ENCODE peak calls at places on chromosomes 7 and 10, in four cellular contexts. D is HCT116, E is HepG2, I is K562. Q is an unnamed sample.

GRCh38 chr10:33402748-33403147 is 68.3 kb upstream of the NRP1 start:
- DNase-seq in D (no peak), E (no peak), I (no peak), Q (no peak)

GRCh38 chr7:91020611-91021385 is 243.4 kb upstream of the FZD1 start:
- DNase-seq in D (no peak), E (no peak), I (no peak), Q (no peak)

GRCh38 chr7:20083781-20084180 is 133.4 kb downstream of the MACC1 start:
- DNase-seq in D (no peak), E (no peak), I (no peak), Q (peak; percentile 14)

GRCh38 chr7:101681170-101682007 is 52.3 kb upstream of the MYL10 start:
- DNase-seq in D (peak; percentile 26), E (no peak), I (no peak), Q (no peak)

GRCh38 chr7:91212592-91212991 is 51.6 kb upstream of the FZD1 start:
- DNase-seq in D (no peak), E (no peak), I (no peak), Q (no peak)

GRCh38 chr10:49619613-49620012 is 5.8 kb downstream of the CHAT start:
- DNase-seq in D (no peak), E (no peak), I (peak; percentile 31), Q (no peak)

GRCh38 chr10:96402417-96403305 is 43.9 kb upstream of the OPALIN start:
- DNase-seq in D (no peak), E (no peak), I (no peak), Q (peak; percentile 44)

GRCh38 chr7:107012691-107013090 is 31.8 kb upstream of the PRKAR2B start:
- DNase-seq in D (no peak), E (no peak), I (no peak), Q (no peak)

GRCh38 chr7:154841731-154842331 is 161.1 kb downstream of the PAXIP1 start:
- DNase-seq in D (no peak), E (no peak), I (no peak), Q (no peak)

GRCh38 chr10:80924063-80924952 is 386.6 kb downstream of the SH2D4B start:
- DNase-seq in D (peak; percentile 21), E (peak; percentile 33), I (peak; percentile 52), Q (peak; percentile 13)

GRCh38 chr10:110303681-110304080 is 1.0 kb downstream of the SMNDC1 start:
- DNase-seq in D (no peak), E (no peak), I (no peak), Q (no peak)
- TF ChIP-seq JUND in D (no peak), E (no peak), I (no peak), Q (no peak)

GRCh38 chr7:151086802-151087246 is 549 bp downstream of the AGAP3 start:
- DNase-seq in D (no peak), E (no peak), I (peak; percentile 50), Q (no peak)
- TF ChIP-seq JUND in D (no peak), E (no peak), I (no peak), Q (no peak)

GRCh38 chr7:70379210-70379609 is 752.7 kb upstream of the GALNT17 start:
- DNase-seq in D (no peak), E (no peak), I (no peak), Q (no peak)

GRCh38 chr7:70377957-70378356 is 754.0 kb upstream of the GALNT17 start:
- DNase-seq in D (no peak), E (no peak), I (no peak), Q (no peak)

GRCh38 chr7:70374772-70375533 is 757.0 kb upstream of the GALNT17 start:
- DNase-seq in D (no peak), E (no peak), I (no peak), Q (no peak)

GRCh38 chr7:70372768-70373241 is 759.1 kb upstream of the GALNT17 start:
- DNase-seq in D (no peak), E (no peak), I (no peak), Q (no peak)

DNA sequence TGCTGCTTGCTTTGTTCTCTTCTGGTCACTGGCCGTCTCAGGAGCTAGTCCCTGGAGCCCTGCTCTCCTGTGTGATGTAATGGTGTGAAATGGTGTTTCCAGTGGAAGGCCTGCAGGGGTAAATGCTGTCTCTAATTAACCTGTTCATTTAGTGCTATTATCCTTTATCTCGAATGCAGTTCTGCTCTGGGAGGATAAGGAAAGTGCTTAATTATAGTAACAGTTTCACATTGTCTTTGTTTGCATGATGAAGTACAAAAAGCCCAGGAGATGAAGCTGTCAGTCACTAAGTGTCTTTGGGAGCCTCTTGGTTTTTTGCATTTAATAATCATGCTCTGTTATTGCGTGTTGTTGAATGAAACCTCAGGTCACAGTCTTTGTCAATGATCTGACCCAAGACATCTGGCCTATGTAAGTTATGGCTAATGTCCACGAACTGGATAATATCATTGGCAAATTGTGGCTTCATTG is 755.3 kb upstream of the GALNT17 start:
- DNase-seq in D (no peak), E (no peak), I (no peak), Q (no peak)
- TF ChIP-seq JUND in D (no peak), E (no peak), I (no peak), Q (no peak)

DNA sequence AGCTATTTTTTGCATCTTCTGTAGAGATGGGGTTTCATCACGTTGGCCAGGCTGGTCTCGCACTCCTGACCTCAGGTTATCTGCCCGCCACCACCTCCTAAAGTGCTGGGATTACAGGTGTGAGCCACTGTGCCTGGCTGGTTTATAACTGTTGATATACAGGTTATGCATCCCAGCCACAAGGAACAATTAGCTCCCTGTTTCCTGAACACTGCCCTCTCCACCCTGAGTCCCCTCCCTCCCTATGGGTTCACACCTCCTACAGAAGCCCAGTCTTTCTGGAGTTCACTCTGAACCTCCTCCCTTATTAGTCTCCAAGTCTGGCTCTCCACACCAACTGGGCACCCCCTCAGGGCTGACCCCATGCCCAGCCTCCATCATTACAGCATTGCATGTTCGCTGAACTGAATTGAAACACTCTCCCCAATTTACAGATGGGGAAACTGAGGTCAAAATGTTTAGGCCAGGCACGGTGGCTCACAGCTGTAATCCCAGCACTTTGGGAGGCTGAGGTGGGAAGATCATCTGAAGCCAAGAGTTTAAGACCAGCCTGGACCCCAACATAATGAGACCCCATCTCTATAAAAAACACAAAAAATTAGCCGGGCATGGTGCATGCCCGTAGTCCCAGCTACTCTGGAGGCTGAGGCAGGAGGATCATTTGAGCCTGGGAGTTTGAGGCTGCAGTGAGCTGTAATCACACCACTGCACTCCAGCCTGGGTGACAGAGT is 1.7 kb upstream of the CLIP2 start:
- DNase-seq in D (no peak), E (no peak), I (no peak), Q (no peak)
- TF ChIP-seq JUND in D (no peak), E (no peak), I (no peak), Q (no peak)

DNA sequence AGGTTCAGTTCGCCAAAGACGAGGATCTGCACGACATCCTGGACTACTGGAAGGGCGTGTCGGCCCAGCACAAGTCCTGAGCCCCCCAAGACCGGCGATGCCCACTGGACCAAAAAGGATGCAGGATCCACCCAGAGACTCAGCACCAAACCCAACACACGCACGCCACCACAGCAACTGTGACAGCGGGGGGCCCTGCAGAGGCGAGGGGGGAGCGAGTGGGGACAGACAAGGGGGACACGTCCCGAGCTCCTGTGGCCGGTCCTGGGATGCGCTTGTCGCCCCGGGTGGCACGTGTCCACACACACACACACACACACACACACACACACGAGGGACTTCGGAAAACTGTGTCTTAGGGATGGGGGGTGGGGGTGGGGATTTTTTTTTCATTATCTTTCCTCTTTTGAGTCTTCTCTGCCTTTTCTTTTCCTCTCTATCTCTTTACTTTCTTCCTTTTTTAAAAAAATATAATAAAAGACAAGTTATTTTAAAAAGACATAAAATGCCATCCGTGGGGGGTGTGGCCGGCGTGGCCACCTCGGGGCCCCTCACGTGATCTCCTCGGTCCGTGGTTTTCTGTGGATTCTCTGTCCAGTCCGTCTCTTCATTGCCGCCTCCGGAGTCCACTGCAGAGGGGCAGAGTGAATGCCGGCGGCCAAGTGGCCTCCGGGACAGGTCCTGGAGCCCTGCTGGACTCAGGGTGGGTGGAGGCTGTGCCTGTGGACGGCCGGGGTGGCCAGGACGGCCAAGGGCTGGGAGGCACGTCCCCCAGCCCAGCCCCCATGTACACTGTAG is 77.1 kb downstream of the ELFN1 start:
- DNase-seq in D (no peak), E (no peak), I (no peak), Q (no peak)
- TF ChIP-seq JUND in D (no peak), E (no peak), I (no peak), Q (no peak)

GRCh38 chr10:73950569-73950968 is 39.6 kb downstream of the PLAU start:
- DNase-seq in D (no peak), E (no peak), I (no peak), Q (no peak)
- TF ChIP-seq JUND in D (no peak), E (no peak), I (no peak), Q (no peak)

GRCh38 chr7:138658889-138659288 is 42.3 kb downstream of the SVOPL start:
- DNase-seq in D (no peak), E (no peak), I (no peak), Q (no peak)
- TF ChIP-seq JUND in D (no peak), E (no peak), I (no peak), Q (no peak)

GRCh38 chr10:124279882-124280281 is 138.8 kb downstream of the OAT start:
- DNase-seq in D (no peak), E (no peak), I (no peak), Q (no peak)

GRCh38 chr10:124281666-124282065 is 137.1 kb downstream of the OAT start:
- DNase-seq in D (no peak), E (no peak), I (no peak), Q (no peak)

GRCh38 chr10:124280916-124281315 is 137.8 kb downstream of the OAT start:
- DNase-seq in D (no peak), E (no peak), I (no peak), Q (no peak)

GRCh38 chr10:124283215-124284046 is 135.3 kb downstream of the OAT start:
- DNase-seq in D (no peak), E (no peak), I (no peak), Q (no peak)

DNA sequence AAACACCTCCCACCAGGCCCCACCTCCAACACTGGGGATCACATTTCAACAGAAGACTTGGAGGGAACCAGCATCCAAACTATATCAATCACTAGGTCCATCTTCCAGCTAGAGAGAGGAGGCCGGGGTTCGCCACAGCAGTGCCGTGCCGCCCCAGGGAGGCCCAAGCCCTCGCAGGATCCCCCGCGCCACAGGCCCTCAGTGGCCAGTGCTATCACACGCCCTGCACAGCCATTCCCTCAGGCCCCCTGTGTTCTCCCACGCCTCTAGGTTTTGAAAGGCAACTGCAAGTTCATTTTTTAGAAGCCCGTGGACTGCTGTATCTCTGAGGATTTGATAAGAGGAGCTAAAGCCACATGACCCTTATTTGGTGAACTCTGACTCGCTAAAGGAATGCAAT is 136.4 kb downstream of the OAT start:
- DNase-seq in D (no peak), E (no peak), I (no peak), Q (no peak)
- TF ChIP-seq JUND in D (no peak), E (no peak), I (no peak), Q (no peak)

GRCh38 chr7:156896388-156897022 is 3.5 kb upstream of the LMBR1 start:
- DNase-seq in D (no peak), E (no peak), I (no peak), Q (no peak)

GRCh38 chr7:156898938-156899337 is 6.0 kb upstream of the LMBR1 start:
- DNase-seq in D (no peak), E (no peak), I (no peak), Q (no peak)

GRCh38 chr7:156895024-156895780 is 2.2 kb upstream of the LMBR1 start:
- DNase-seq in D (no peak), E (no peak), I (peak; percentile 52), Q (no peak)

GRCh38 chr7:156892821-156893706 is at the start of gene LMBR1:
- DNase-seq in D (peak; percentile 88), E (peak; percentile 83), I (peak; percentile 98), Q (peak; percentile 93)

GRCh38 chr7:156897673-156898072 is 4.7 kb upstream of the LMBR1 start:
- DNase-seq in D (no peak), E (no peak), I (no peak), Q (no peak)
- TF ChIP-seq JUND in D (no peak), E (no peak), I (no peak), Q (no peak)

GRCh38 chr10:86857097-86857825 is 100.2 kb downstream of the MMRN2 start:
- DNase-seq in D (no peak), E (no peak), I (no peak), Q (no peak)
- TF ChIP-seq JUND in D (no peak), E (no peak), I (no peak), Q (no peak)

Q was measured in T47D.